ENCODE peak calls at places on chromosomes 2 and 18, in ten cellular contexts. One of them, this sample, is unnamed. For H3K27me3, the result is how much of the 10 kb centered on the place peaks cover.

GRCh38 chr2:166106431-166107015 is 21.3 kb downstream of the SCN1A start:
- DNase-seq in tibial artery: no peak
- DNase-seq in HL-60: peak
- DNase-seq in CD4-positive, alpha-beta memory T cell: no peak
- DNase-seq in PC-3: peak
- DNase-seq in Peyer's patch: no peak
- DNase-seq in tibial nerve: no peak
- DNase-seq in prostate gland: no peak
- DNase-seq in suprapubic skin: no peak
- DNase-seq in mesenchymal stem cell: peak
- DNase-seq in this sample: peak

GRCh38 chr2:96604104-96604503 is 34.0 kb downstream of the KANSL3 start:
- DNase-seq in tibial artery: no peak
- DNase-seq in HL-60: no peak
- DNase-seq in CD4-positive, alpha-beta memory T cell: no peak
- DNase-seq in PC-3: no peak
- DNase-seq in Peyer's patch: no peak
- DNase-seq in tibial nerve: no peak
- DNase-seq in prostate gland: no peak
- DNase-seq in suprapubic skin: no peak
- DNase-seq in mesenchymal stem cell: no peak
- DNase-seq in this sample: no peak

GRCh38 chr2:96140941-96141623 is 2.8 kb upstream of the ASTL start:
- DNase-seq in tibial artery: no peak
- DNase-seq in HL-60: no peak
- DNase-seq in CD4-positive, alpha-beta memory T cell: no peak
- DNase-seq in PC-3: no peak
- DNase-seq in Peyer's patch: no peak
- DNase-seq in tibial nerve: no peak
- DNase-seq in prostate gland: no peak
- DNase-seq in suprapubic skin: no peak
- DNase-seq in mesenchymal stem cell: no peak
- DNase-seq in this sample: no peak

GRCh38 chr2:231632559-231633142 is 40.0 kb downstream of the TEX44 start:
- DNase-seq in tibial artery: no peak
- DNase-seq in HL-60: no peak
- DNase-seq in CD4-positive, alpha-beta memory T cell: no peak
- DNase-seq in PC-3: no peak
- DNase-seq in Peyer's patch: no peak
- DNase-seq in tibial nerve: no peak
- DNase-seq in prostate gland: no peak
- DNase-seq in suprapubic skin: no peak
- DNase-seq in mesenchymal stem cell: peak
- DNase-seq in this sample: no peak

GRCh38 chr18:9700261-9700796 is 7.8 kb upstream of the RAB31 start:
- DNase-seq in tibial artery: no peak
- DNase-seq in HL-60: no peak
- DNase-seq in CD4-positive, alpha-beta memory T cell: no peak
- DNase-seq in PC-3: no peak
- DNase-seq in Peyer's patch: no peak
- DNase-seq in tibial nerve: no peak
- DNase-seq in prostate gland: no peak
- DNase-seq in suprapubic skin: no peak
- DNase-seq in mesenchymal stem cell: peak
- DNase-seq in this sample: no peak

GRCh38 chr2:196233033-196233807 is 61.8 kb upstream of the STK17B start:
- DNase-seq in tibial artery: peak
- DNase-seq in HL-60: no peak
- DNase-seq in CD4-positive, alpha-beta memory T cell: no peak
- DNase-seq in PC-3: peak
- DNase-seq in Peyer's patch: no peak
- DNase-seq in tibial nerve: peak
- DNase-seq in prostate gland: peak
- DNase-seq in suprapubic skin: no peak
- DNase-seq in mesenchymal stem cell: peak
- DNase-seq in this sample: peak

GRCh38 chr2:37456479-37456878 is 112.0 kb downstream of the QPCT start:
- DNase-seq in tibial artery: no peak
- DNase-seq in HL-60: peak
- DNase-seq in CD4-positive, alpha-beta memory T cell: peak
- DNase-seq in PC-3: no peak
- DNase-seq in Peyer's patch: peak
- DNase-seq in tibial nerve: no peak
- DNase-seq in prostate gland: no peak
- DNase-seq in suprapubic skin: no peak
- DNase-seq in mesenchymal stem cell: no peak
- DNase-seq in this sample: no peak

GRCh38 chr2:210224660-210225460 is at the start of gene ACADL:
- DNase-seq in tibial artery: peak
- DNase-seq in HL-60: peak
- DNase-seq in CD4-positive, alpha-beta memory T cell: no peak
- DNase-seq in PC-3: peak
- DNase-seq in Peyer's patch: no peak
- DNase-seq in tibial nerve: peak
- DNase-seq in prostate gland: peak
- DNase-seq in suprapubic skin: peak
- DNase-seq in mesenchymal stem cell: peak
- DNase-seq in this sample: no peak

GRCh38 chr2:136121511-136121910 is 3.6 kb upstream of the CXCR4 start:
- DNase-seq in tibial artery: no peak
- DNase-seq in HL-60: no peak
- DNase-seq in CD4-positive, alpha-beta memory T cell: no peak
- DNase-seq in PC-3: no peak
- DNase-seq in Peyer's patch: no peak
- DNase-seq in tibial nerve: no peak
- DNase-seq in prostate gland: no peak
- DNase-seq in suprapubic skin: no peak
- DNase-seq in mesenchymal stem cell: no peak
- DNase-seq in this sample: no peak

GRCh38 chr2:55167630-55167967 is 64.5 kb downstream of the CLHC1 start:
- DNase-seq in tibial artery: no peak
- DNase-seq in HL-60: no peak
- DNase-seq in CD4-positive, alpha-beta memory T cell: no peak
- DNase-seq in PC-3: no peak
- DNase-seq in Peyer's patch: no peak
- DNase-seq in tibial nerve: no peak
- DNase-seq in prostate gland: no peak
- DNase-seq in suprapubic skin: no peak
- DNase-seq in mesenchymal stem cell: no peak
- DNase-seq in this sample: no peak
- H3K27me3 ChIP-seq in tibial artery: under half
- H3K27me3 ChIP-seq in HL-60: under half
- H3K27me3 ChIP-seq in CD4-positive, alpha-beta memory T cell: under half
- H3K27me3 ChIP-seq in PC-3: under half
- H3K27me3 ChIP-seq in Peyer's patch: under half
- H3K27me3 ChIP-seq in tibial nerve: under half
- H3K27me3 ChIP-seq in prostate gland: under half
- H3K27me3 ChIP-seq in suprapubic skin: under half
- H3K27me3 ChIP-seq in mesenchymal stem cell: under half
- H3K27me3 ChIP-seq in this sample: under half

GRCh38 chr2:190723397-190724090 is 74.7 kb downstream of the NAB1 start:
- DNase-seq in tibial artery: no peak
- DNase-seq in HL-60: no peak
- DNase-seq in CD4-positive, alpha-beta memory T cell: no peak
- DNase-seq in PC-3: no peak
- DNase-seq in Peyer's patch: no peak
- DNase-seq in tibial nerve: no peak
- DNase-seq in prostate gland: no peak
- DNase-seq in suprapubic skin: no peak
- DNase-seq in mesenchymal stem cell: no peak
- DNase-seq in this sample: no peak
- H3K27me3 ChIP-seq in tibial artery: under half
- H3K27me3 ChIP-seq in HL-60: under half
- H3K27me3 ChIP-seq in CD4-positive, alpha-beta memory T cell: under half
- H3K27me3 ChIP-seq in PC-3: under half
- H3K27me3 ChIP-seq in Peyer's patch: under half
- H3K27me3 ChIP-seq in tibial nerve: under half
- H3K27me3 ChIP-seq in prostate gland: under half
- H3K27me3 ChIP-seq in suprapubic skin: under half
- H3K27me3 ChIP-seq in mesenchymal stem cell: under half
- H3K27me3 ChIP-seq in this sample: under half

GRCh38 chr2:111106720-111107119 is 14.0 kb upstream of the BCL2L11 start:
- DNase-seq in tibial artery: no peak
- DNase-seq in HL-60: no peak
- DNase-seq in CD4-positive, alpha-beta memory T cell: no peak
- DNase-seq in PC-3: peak
- DNase-seq in Peyer's patch: no peak
- DNase-seq in tibial nerve: no peak
- DNase-seq in prostate gland: no peak
- DNase-seq in suprapubic skin: no peak
- DNase-seq in mesenchymal stem cell: no peak
- DNase-seq in this sample: no peak

GRCh38 chr2:111111101-111111755 is 9.5 kb upstream of the BCL2L11 start:
- DNase-seq in tibial artery: no peak
- DNase-seq in HL-60: no peak
- DNase-seq in CD4-positive, alpha-beta memory T cell: no peak
- DNase-seq in PC-3: no peak
- DNase-seq in Peyer's patch: no peak
- DNase-seq in tibial nerve: no peak
- DNase-seq in prostate gland: no peak
- DNase-seq in suprapubic skin: no peak
- DNase-seq in mesenchymal stem cell: no peak
- DNase-seq in this sample: no peak

GRCh38 chr2:111113838-111114237 is 6.9 kb upstream of the BCL2L11 start:
- DNase-seq in tibial artery: no peak
- DNase-seq in HL-60: no peak
- DNase-seq in CD4-positive, alpha-beta memory T cell: no peak
- DNase-seq in PC-3: no peak
- DNase-seq in Peyer's patch: no peak
- DNase-seq in tibial nerve: no peak
- DNase-seq in prostate gland: no peak
- DNase-seq in suprapubic skin: no peak
- DNase-seq in mesenchymal stem cell: no peak
- DNase-seq in this sample: no peak

DNA sequence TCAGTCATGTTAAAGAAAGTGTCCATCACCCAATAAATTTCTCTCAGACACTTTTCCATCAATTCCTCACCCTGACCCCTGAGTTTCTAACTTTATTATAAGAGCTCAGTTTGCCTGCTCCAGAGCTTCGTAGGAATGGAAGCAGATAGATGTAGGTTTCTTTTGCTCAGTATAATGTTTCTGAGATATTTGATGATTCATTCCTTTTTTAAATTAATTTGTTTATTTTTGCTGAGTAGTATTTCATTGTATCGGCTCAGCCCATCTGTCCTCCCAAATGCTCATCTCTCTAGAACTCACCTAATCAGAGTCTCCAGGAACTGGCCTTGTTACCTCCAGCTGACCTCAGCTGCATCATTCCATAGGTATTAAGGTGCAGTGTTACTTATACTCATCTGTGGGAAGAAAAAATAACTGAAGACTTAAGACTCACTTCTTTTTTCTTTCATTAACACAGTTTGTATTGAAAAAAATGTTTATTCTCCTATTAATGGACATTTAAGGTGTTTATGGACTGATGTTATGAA is 11.9 kb upstream of the BCL2L11 start:
- DNase-seq in tibial artery: no peak
- DNase-seq in HL-60: no peak
- DNase-seq in CD4-positive, alpha-beta memory T cell: no peak
- DNase-seq in PC-3: peak
- DNase-seq in Peyer's patch: no peak
- DNase-seq in tibial nerve: no peak
- DNase-seq in prostate gland: no peak
- DNase-seq in suprapubic skin: no peak
- DNase-seq in mesenchymal stem cell: no peak
- DNase-seq in this sample: peak
- H3K27me3 ChIP-seq in tibial artery: under half
- H3K27me3 ChIP-seq in HL-60: under half
- H3K27me3 ChIP-seq in CD4-positive, alpha-beta memory T cell: under half
- H3K27me3 ChIP-seq in PC-3: under half
- H3K27me3 ChIP-seq in Peyer's patch: under half
- H3K27me3 ChIP-seq in tibial nerve: under half
- H3K27me3 ChIP-seq in prostate gland: under half
- H3K27me3 ChIP-seq in suprapubic skin: under half
- H3K27me3 ChIP-seq in mesenchymal stem cell: under half
- H3K27me3 ChIP-seq in this sample: under half

GRCh38 chr2:169507698-169508097 is 1.8 kb upstream of the KLHL41 start:
- DNase-seq in tibial artery: no peak
- DNase-seq in HL-60: no peak
- DNase-seq in CD4-positive, alpha-beta memory T cell: no peak
- DNase-seq in PC-3: peak
- DNase-seq in Peyer's patch: no peak
- DNase-seq in tibial nerve: no peak
- DNase-seq in prostate gland: no peak
- DNase-seq in suprapubic skin: no peak
- DNase-seq in mesenchymal stem cell: peak
- DNase-seq in this sample: peak
- H3K27me3 ChIP-seq in tibial artery: under half
- H3K27me3 ChIP-seq in HL-60: under half
- H3K27me3 ChIP-seq in CD4-positive, alpha-beta memory T cell: under half
- H3K27me3 ChIP-seq in PC-3: under half
- H3K27me3 ChIP-seq in Peyer's patch: under half
- H3K27me3 ChIP-seq in tibial nerve: under half
- H3K27me3 ChIP-seq in prostate gland: under half
- H3K27me3 ChIP-seq in suprapubic skin: under half
- H3K27me3 ChIP-seq in mesenchymal stem cell: under half
- H3K27me3 ChIP-seq in this sample: under half

DNA sequence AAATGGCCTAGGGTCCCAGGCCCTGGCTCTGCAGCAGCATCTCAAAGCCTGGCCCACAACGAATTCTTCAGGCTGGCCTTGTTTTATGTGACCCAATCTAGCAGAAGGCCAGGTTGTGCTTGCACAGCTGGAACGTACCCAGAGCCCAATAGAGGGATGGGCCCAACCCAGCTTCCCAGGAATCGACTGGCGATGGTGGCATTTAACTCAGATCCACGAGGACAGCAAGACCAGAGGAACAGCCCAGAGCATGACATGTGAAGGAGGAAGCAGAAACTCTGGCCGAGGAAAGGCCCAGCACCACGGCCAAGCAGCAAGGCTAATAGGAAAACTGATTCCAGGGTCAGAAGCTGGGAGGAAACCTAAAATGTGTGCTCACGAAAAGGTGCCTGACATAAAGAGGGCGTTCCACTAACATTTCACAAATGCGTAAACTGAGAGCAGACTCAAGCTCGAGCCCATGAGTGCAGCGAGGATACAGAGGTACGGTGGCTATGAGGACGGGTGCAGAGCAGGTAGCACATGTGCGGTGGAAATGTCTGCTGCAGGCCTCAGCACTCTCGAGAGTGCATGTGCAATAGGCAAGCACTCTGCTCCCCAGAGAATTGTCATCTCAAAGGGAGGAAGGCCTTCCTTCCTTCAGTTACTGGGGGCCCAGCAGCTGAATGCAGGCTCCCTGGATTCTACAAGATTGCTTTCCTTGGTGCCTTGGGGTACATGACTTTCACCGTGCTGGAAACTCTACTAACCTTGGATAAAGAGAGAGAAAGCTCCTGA is 156.9 kb upstream of the GLI2 start:
- DNase-seq in tibial artery: no peak
- DNase-seq in HL-60: no peak
- DNase-seq in CD4-positive, alpha-beta memory T cell: no peak
- DNase-seq in PC-3: no peak
- DNase-seq in Peyer's patch: no peak
- DNase-seq in tibial nerve: no peak
- DNase-seq in prostate gland: no peak
- DNase-seq in suprapubic skin: no peak
- DNase-seq in mesenchymal stem cell: no peak
- DNase-seq in this sample: no peak
- H3K27me3 ChIP-seq in tibial artery: under half
- H3K27me3 ChIP-seq in HL-60: under half
- H3K27me3 ChIP-seq in CD4-positive, alpha-beta memory T cell: under half
- H3K27me3 ChIP-seq in PC-3: under half
- H3K27me3 ChIP-seq in Peyer's patch: under half
- H3K27me3 ChIP-seq in tibial nerve: under half
- H3K27me3 ChIP-seq in prostate gland: under half
- H3K27me3 ChIP-seq in suprapubic skin: under half
- H3K27me3 ChIP-seq in mesenchymal stem cell: half or more
- H3K27me3 ChIP-seq in this sample: under half